ENCODE peak calls at places on chromosomes 7 and 10, in eight cellular contexts. X is activated naive CD8-positive, alpha-beta T cell treated with anti-CD3 and anti-CD28 coated beads, Interleukin-2, amount 50 U/mL, for 24 hours; S is AG20443; T is HS-27A; I is ascending aorta; E is heart left ventricle; V is activated T-cell treated with anti-CD3 and anti-CD28 coated beads for 48 hours; G is activated CD4-positive, CD25-positive, alpha-beta regulatory T cell. D is an unnamed sample.

GRCh38 chr7:98315318-98315993 is 34.0 kb downstream of the BRI3 start:
- DNase-seq in S (no peak), V (no peak), G (no peak), I (no peak), X (no peak), E (no peak), T (no peak), D (no peak)

GRCh38 chr7:27154901-27155815 is 1.3 kb downstream of the HOXA7 start:
- DNase-seq in S (no peak), E (peak), G (no peak), V (no peak), X (no peak), I (peak), T (no peak), D (peak)

GRCh38 chr10:88063861-88064521 is 200.6 kb downstream of the PTEN start:
- DNase-seq in G (no peak), X (no peak), E (no peak), S (no peak), T (no peak), I (no peak), V (no peak), D (no peak)

GRCh38 chr7:117458977-117459583 is 20.7 kb upstream of the CFTR start:
- DNase-seq in I (no peak), S (peak), X (no peak), T (no peak), V (no peak), E (no peak), G (no peak), D (no peak)

GRCh38 chr7:84614821-84615506 is 420.4 kb upstream of the SEMA3A start:
- DNase-seq in X (no peak), S (no peak), T (no peak), I (no peak), E (no peak), V (no peak), G (no peak), D (no peak)

GRCh38 chr10:110504111-110504735 is 6.5 kb downstream of the DUSP5 start:
- DNase-seq in V (no peak), I (no peak), S (peak), E (no peak), G (peak), T (no peak), X (peak), D (peak)

GRCh38 chr10:5168897-5169296 is 16.1 kb downstream of the AKR1C8 start:
- DNase-seq in T (no peak), V (peak), I (no peak), S (no peak), E (no peak), G (no peak), X (no peak), D (no peak)

GRCh38 chr7:80918909-80919721 is at the start of gene SEMA3C:
- DNase-seq in G (no peak), S (peak), X (peak), T (peak), V (peak), I (peak), E (peak), D (peak)

GRCh38 chr10:91613411-91614253 is 19.2 kb downstream of the PPP1R3C start:
- DNase-seq in X (no peak), I (peak), G (no peak), V (no peak), S (peak), T (peak), E (no peak), D (peak)

GRCh38 chr10:129494740-129495139 is 27.7 kb downstream of the MGMT start:
- DNase-seq in X (no peak), V (no peak), E (no peak), I (no peak), T (no peak), G (no peak), S (no peak), D (no peak)

D was measured in psoas muscle.